ENCODE peak calls at places on chromosomes 5 and 9, in seven cellular contexts. H is kidney epithelial cell, V is endodermal cell, A is RWPE2, X is Peyer's patch, E is psoas muscle, S is HCT116. K is an unnamed sample.

GRCh38 chr5:149168276-149168675 is 27.0 kb downstream of the ABLIM3 start:
- DNase-seq in H (no peak), V (no peak), A (no peak), X (no peak), E (no peak), S (no peak), K (no peak)

GRCh38 chr9:128104171-128104618 is 23.3 kb downstream of the PTGES2 start:
- DNase-seq in H (no peak), V (no peak), A (no peak), X (peak; percentile 86), E (peak; percentile 69), S (no peak), K (no peak)

GRCh38 chr5:19987594-19988345 is at the start of gene CDH18:
- DNase-seq in H (peak; percentile 5), V (peak; percentile 92), A (peak; percentile 67), X (no peak), E (peak; percentile 35), S (no peak), K (peak; percentile 13)

GRCh38 chr9:37929441-37929895 is 25.5 kb upstream of the SLC25A51 start:
- DNase-seq in H (no peak), V (no peak), A (no peak), X (no peak), E (no peak), S (peak; percentile 58), K (no peak)

GRCh38 chr5:124156408-124157027 is 589.9 kb downstream of the ZNF608 start:
- DNase-seq in H (no peak), V (no peak), A (no peak), X (no peak), E (no peak), S (no peak), K (peak; percentile 15)

GRCh38 chr9:8282555-8282954 is 483.0 kb upstream of the DMAC1 start:
- DNase-seq in H (no peak), V (no peak), A (no peak), X (no peak), E (no peak), S (no peak), K (no peak)

GRCh38 chr5:74765201-74765600 is 1.7 kb downstream of the GFM2 start:
- DNase-seq in H (no peak), V (no peak), A (no peak), X (no peak), E (no peak), S (no peak), K (no peak)

GRCh38 chr5:40198736-40199135 is 481.0 kb upstream of the PTGER4 start:
- DNase-seq in H (no peak), V (no peak), A (no peak), X (no peak), E (no peak), S (no peak), K (peak; percentile 31)

GRCh38 chr5:135027699-135028615 is 6.1 kb downstream of the PITX1 start:
- DNase-seq in H (no peak), V (peak; percentile 71), A (no peak), X (no peak), E (no peak), S (no peak), K (no peak)

GRCh38 chr9:80885894-80886293 is 803.5 kb downstream of the TLE1 start:
- DNase-seq in H (no peak), V (peak; percentile 59), A (no peak), X (no peak), E (no peak), S (no peak), K (no peak)

GRCh38 chr9:68894502-68894901 is 119.4 kb downstream of the PRKACG start:
- DNase-seq in H (no peak), V (no peak), A (no peak), X (no peak), E (no peak), S (no peak), K (no peak)

GRCh38 chr9:752201-752600 is 89.3 kb upstream of the DMRT1 start:
- DNase-seq in H (no peak), V (no peak), A (peak; percentile 61), X (no peak), E (no peak), S (no peak), K (peak; percentile 83)

GRCh38 chr5:57035955-57036354 is 84.0 kb upstream of the MIER3 start:
- DNase-seq in H (no peak), V (no peak), A (no peak), X (no peak), E (no peak), S (no peak), K (no peak)

GRCh38 chr5:57034517-57034916 is 82.6 kb upstream of the MIER3 start:
- DNase-seq in H (no peak), V (no peak), A (no peak), X (no peak), E (no peak), S (no peak), K (no peak)

GRCh38 chr5:57033503-57033902 is 81.6 kb upstream of the MIER3 start:
- DNase-seq in H (no peak), V (no peak), A (no peak), X (no peak), E (no peak), S (no peak), K (no peak)

GRCh38 chr5:57036621-57037160 is 84.8 kb upstream of the MIER3 start:
- DNase-seq in H (no peak), V (no peak), A (no peak), X (no peak), E (no peak), S (no peak), K (no peak)

DNA sequence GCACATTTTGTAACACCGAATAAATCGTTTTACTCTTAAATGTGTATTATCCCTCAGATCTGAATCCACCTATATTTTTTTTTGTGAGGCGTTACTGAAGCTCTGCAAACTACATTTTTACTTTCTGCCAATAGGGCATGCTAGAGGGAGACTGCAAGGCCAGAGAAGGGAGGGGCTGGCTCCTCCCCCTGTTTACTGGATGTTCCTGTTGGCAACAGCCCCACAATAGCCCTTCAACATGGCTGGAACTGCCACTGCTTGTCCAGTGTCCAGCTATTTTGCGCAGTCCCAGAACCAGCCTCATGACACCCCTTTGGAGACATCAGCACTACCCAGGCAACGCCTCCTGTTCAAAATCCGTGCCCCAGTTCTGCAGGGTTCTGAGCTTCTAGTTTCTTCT is 85.4 kb upstream of the MIER3 start:
- DNase-seq in H (no peak), V (peak; percentile 77), A (no peak), X (no peak), E (no peak), S (peak; percentile 23), K (no peak)
- TF ChIP-seq CTCF in H (no peak), V (peak; percentile 57), A (no peak), X (no peak), E (no peak), S (peak; percentile 38), K (no peak)

GRCh38 chr9:114303977-114304376 is 18.9 kb upstream of the ORM1 start:
- DNase-seq in H (no peak), V (no peak), A (peak; percentile 7), X (no peak), E (no peak), S (no peak), K (no peak)

GRCh38 chr9:114304416-114305188 is 18.3 kb upstream of the ORM1 start:
- DNase-seq in H (no peak), V (peak; percentile 31), A (peak; percentile 22), X (no peak), E (no peak), S (no peak), K (no peak)

GRCh38 chr9:114307323-114308250 is 15.3 kb upstream of the ORM1 start:
- DNase-seq in H (no peak), V (peak; percentile 30), A (peak; percentile 16), X (no peak), E (no peak), S (no peak), K (no peak)

GRCh38 chr9:114303571-114303970 is 19.3 kb upstream of the ORM1 start:
- DNase-seq in H (no peak), V (no peak), A (peak; percentile 2), X (no peak), E (no peak), S (no peak), K (no peak)

GRCh38 chr9:114305189-114305555 is 17.7 kb upstream of the ORM1 start:
- DNase-seq in H (no peak), V (no peak), A (no peak), X (no peak), E (no peak), S (no peak), K (no peak)
- H3K4me3 ChIP-seq in H (no peak overlapping the region), V (no peak overlapping the region), A (no peak overlapping the region), X (no peak overlapping the region), E (no peak overlapping the region), S (no peak overlapping the region), K (no peak overlapping the region)

DNA sequence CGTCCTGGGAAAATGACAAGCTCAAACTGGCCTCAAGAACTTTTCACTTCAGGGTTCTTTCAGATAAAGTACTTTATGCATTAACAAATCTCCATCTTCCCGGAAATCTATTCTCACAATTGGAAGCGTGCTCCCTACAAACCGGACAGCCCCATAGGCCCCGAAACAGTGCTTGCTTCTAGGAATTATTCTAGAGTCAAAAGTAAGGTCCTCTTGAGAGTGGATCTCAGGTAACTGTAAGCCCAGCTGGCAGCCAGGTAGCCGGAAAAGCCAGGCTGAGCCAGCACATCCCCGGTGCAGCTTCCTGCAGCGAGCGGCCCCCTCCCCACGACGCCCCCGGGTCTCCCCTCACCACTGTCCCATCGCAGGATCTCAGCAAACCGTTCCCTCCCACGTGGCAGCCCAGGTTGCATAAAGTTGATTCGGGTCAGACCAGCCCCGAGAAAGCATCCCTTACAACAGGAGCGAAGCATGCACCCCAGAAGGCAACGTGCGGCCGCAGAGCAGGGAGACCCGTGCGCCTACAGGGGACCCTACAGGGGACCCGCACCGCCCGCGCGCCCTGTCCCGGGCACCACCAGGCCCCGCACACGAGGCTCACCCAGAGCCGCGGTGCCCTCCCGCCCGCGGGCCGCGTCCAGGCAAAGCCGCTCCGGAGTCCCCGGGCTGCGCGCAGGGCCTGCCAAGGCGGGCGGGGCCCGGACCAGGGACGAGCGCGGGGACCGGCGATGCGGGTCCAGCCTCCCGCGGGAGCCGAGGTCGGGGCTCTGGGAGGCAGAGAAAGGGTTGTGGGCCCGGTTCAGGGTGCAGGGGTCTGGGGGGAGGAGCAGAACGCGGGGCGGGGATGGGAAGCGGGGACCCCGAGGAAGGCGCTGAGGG is 920 bp downstream of the LPCAT1 start:
- DNase-seq in H (no peak), V (peak; percentile 68), A (peak; percentile 72), X (peak; percentile 57), E (peak; percentile 34), S (no peak), K (no peak)
- TF ChIP-seq CTCF in H (no peak), V (no peak), A (no peak), X (no peak), E (no peak), S (no peak), K (no peak)

GRCh38 chr9:121566401-121567141 is 66.9 kb upstream of the GGTA1 start:
- DNase-seq in H (no peak), V (peak; percentile 41), A (no peak), X (no peak), E (peak; percentile 59), S (no peak), K (no peak)
- H3K4me3 ChIP-seq in H (no peak overlapping the region), V (no peak overlapping the region), A (no peak overlapping the region), X (no peak overlapping the region), E (peak overlapping the region; percentile 68), S (no peak overlapping the region), K (peak overlapping the region; percentile 9)

DNA sequence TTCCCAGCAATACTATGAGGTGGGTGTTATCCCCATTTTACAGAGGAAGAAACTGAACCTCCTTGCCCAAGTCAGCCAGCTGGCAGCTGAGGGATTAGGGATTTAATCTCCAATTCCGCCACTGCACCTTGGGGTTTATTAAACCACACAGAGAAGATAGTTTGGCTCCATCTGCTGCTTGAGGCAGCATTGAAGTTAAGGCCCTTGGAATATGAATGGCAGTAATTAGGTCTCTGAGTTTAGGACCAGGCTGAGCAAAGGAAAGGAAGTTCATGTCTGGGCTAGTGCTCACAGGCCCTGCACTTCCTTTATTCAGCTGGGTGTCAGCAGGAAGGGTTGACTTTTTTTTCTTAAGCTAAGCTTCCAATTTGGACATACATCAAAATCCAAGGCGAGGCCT is 86.9 kb upstream of the GDNF start:
- DNase-seq in H (no peak), V (no peak), A (no peak), X (no peak), E (no peak), S (no peak), K (no peak)
- TF ChIP-seq CTCF in H (no peak), V (no peak), A (peak; percentile 23), X (no peak), E (no peak), S (no peak), K (no peak)